ENCODE peak calls at places on chromosomes 12 and 14, in nine cellular contexts. T, U, V, C, K, Q, W, F and G are unnamed samples.

GRCh38 chr12:70059373-70059772 is 183.9 kb upstream of the CNOT2 start:
- DNase-seq in T (no peak), U (no peak), V (no peak), C (no peak), K (no peak), Q (no peak), W (no peak), F (no peak), G (no peak)

GRCh38 chr12:125263385-125263784 is 198.2 kb downstream of the AACS start:
- DNase-seq in T (peak), U (no peak), V (no peak), C (no peak), K (no peak), Q (no peak), W (no peak), F (no peak), G (no peak)

GRCh38 chr14:54174437-54174836 is 217.8 kb upstream of the BMP4 start:
- DNase-seq in T (no peak), U (no peak), V (no peak), C (no peak), K (no peak), Q (no peak), W (no peak), F (no peak), G (no peak)

GRCh38 chr12:23631991-23632390 is 317.5 kb downstream of the SOX5 start:
- DNase-seq in T (no peak), U (no peak), V (no peak), C (peak), K (peak), Q (no peak), W (no peak), F (no peak), G (no peak)

GRCh38 chr14:22407033-22407432 is 182.0 kb downstream of the DAD1 start:
- DNase-seq in T (no peak), U (no peak), V (no peak), C (no peak), K (no peak), Q (no peak), W (no peak), F (no peak), G (no peak)

GRCh38 chr12:124466200-124467128 is 100.9 kb downstream of the NCOR2 start:
- DNase-seq in T (no peak), U (no peak), V (peak), C (peak), K (no peak), Q (no peak), W (no peak), F (peak), G (no peak)

GRCh38 chr14:104436047-104436531 is 143.5 kb upstream of the C14orf180 start:
- DNase-seq in T (no peak), U (peak), V (no peak), C (no peak), K (no peak), Q (no peak), W (peak), F (peak), G (no peak)

GRCh38 chr14:52051861-52052260 is 17.0 kb downstream of the NID2 start:
- DNase-seq in T (no peak), U (no peak), V (no peak), C (peak), K (no peak), Q (no peak), W (no peak), F (no peak), G (no peak)

GRCh38 chr14:101072070-101072469 is 168.5 kb upstream of the RTL1 start:
- DNase-seq in T (no peak), U (no peak), V (no peak), C (no peak), K (no peak), Q (peak), W (no peak), F (no peak), G (no peak)

GRCh38 chr12:108562348-108563134 is at the start of gene ISCU:
- DNase-seq in T (peak), U (peak), V (peak), C (peak), K (peak), Q (peak), W (peak), F (peak), G (peak)

GRCh38 chr12:3727877-3728632 is 24.9 kb downstream of the CRACR2A start:
- DNase-seq in T (no peak), U (no peak), V (no peak), C (peak), K (no peak), Q (no peak), W (no peak), F (no peak), G (no peak)

GRCh38 chr14:74949859-74950572 is 5.4 kb downstream of the PGF start:
- DNase-seq in T (no peak), U (no peak), V (no peak), C (no peak), K (no peak), Q (no peak), W (no peak), F (no peak), G (no peak)

GRCh38 chr14:66974397-66975025 is 214.7 kb upstream of the GARIN2 start:
- DNase-seq in T (no peak), U (no peak), V (no peak), C (peak), K (peak), Q (no peak), W (no peak), F (no peak), G (no peak)

GRCh38 chr12:52175411-52176350 is 16.1 kb downstream of the KRT80 start:
- DNase-seq in T (peak), U (no peak), V (no peak), C (no peak), K (peak), Q (no peak), W (peak), F (no peak), G (no peak)

GRCh38 chr12:84698576-84699333 is 213.8 kb downstream of the SLC6A15 start:
- DNase-seq in T (no peak), U (no peak), V (no peak), C (no peak), K (no peak), Q (no peak), W (no peak), F (peak), G (no peak)

GRCh38 chr14:66038214-66038977 is 447.8 kb upstream of the CCDC196 start:
- DNase-seq in T (no peak), U (no peak), V (no peak), C (peak), K (peak), Q (no peak), W (no peak), F (no peak), G (no peak)

GRCh38 chr12:68451261-68452091 is 119.3 kb upstream of the MDM1 start:
- DNase-seq in T (no peak), U (peak), V (no peak), C (peak), K (peak), Q (no peak), W (no peak), F (no peak), G (no peak)

GRCh38 chr12:32261638-32262037 is 137.7 kb upstream of the FGD4 start:
- DNase-seq in T (no peak), U (no peak), V (no peak), C (no peak), K (no peak), Q (no peak), W (no peak), F (no peak), G (no peak)
- TF ChIP-seq CTCF in T (no peak), U (no peak), V (no peak), C (peak), K (peak), Q (peak), W (no peak), F (no peak), G (peak)

GRCh38 chr12:63770375-63770774 is 9.3 kb upstream of the RXYLT1 start:
- DNase-seq in T (no peak), U (no peak), V (no peak), C (no peak), K (no peak), Q (no peak), W (no peak), F (no peak), G (no peak)

GRCh38 chr12:63764481-63764880 is 15.2 kb upstream of the RXYLT1 start:
- DNase-seq in T (peak), U (no peak), V (no peak), C (no peak), K (no peak), Q (no peak), W (no peak), F (no peak), G (no peak)

DNA sequence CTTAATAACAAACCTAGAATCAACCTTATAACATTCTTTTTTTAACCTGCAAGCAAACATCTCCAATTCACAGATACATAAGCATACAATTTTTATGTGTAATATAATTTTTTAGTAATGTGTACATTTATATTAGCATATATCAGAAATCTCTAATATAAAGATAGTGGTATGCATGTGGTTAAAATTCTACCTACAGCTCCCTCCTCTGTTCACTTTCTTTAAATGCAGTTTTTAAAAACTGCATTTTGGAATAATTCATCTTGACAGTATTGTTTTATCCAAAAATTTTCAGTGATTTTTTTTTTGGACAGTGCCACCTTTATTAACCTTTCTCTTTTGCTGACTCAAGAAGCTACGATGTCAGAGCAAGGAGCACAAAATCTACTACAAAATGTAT is 13.2 kb upstream of the RXYLT1 start:
- DNase-seq in T (no peak), U (no peak), V (no peak), C (no peak), K (no peak), Q (no peak), W (no peak), F (no peak), G (no peak)
- TF ChIP-seq CTCF in T (no peak), U (no peak), V (no peak), C (peak), K (peak), Q (no peak), W (peak), F (no peak), G (peak)

GRCh38 chr12:447132-447531 is 12.6 kb upstream of the B4GALNT3 start:
- DNase-seq in T (no peak), U (no peak), V (no peak), C (no peak), K (no peak), Q (no peak), W (no peak), F (no peak), G (no peak)
- TF ChIP-seq CTCF in T (no peak), U (no peak), V (no peak), C (no peak), K (no peak), Q (no peak), W (no peak), F (no peak), G (no peak)

DNA sequence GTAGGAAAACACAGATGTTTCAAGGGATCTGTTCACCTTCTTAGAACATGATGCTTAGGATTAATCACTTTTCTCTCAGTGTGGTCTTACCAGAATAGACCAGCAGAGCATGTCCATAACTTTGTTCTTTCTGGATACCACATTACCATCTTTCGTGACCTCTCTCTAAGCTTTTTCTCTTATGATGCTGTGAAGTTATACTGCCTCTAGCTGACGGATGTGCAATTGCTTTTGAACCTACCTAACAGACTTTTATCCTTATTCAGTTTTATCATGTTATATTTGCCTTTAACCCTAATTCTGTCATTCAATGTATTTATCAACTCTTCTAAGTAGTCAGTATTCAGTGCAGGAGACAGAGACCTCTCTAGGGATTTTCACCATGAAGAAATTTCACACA is 246.7 kb downstream of the DACT1 start:
- DNase-seq in T (no peak), U (no peak), V (no peak), C (no peak), K (no peak), Q (no peak), W (no peak), F (no peak), G (no peak)
- TF ChIP-seq CTCF in T (no peak), U (no peak), V (no peak), C (peak), K (peak), Q (peak), W (peak), F (no peak), G (peak)

DNA sequence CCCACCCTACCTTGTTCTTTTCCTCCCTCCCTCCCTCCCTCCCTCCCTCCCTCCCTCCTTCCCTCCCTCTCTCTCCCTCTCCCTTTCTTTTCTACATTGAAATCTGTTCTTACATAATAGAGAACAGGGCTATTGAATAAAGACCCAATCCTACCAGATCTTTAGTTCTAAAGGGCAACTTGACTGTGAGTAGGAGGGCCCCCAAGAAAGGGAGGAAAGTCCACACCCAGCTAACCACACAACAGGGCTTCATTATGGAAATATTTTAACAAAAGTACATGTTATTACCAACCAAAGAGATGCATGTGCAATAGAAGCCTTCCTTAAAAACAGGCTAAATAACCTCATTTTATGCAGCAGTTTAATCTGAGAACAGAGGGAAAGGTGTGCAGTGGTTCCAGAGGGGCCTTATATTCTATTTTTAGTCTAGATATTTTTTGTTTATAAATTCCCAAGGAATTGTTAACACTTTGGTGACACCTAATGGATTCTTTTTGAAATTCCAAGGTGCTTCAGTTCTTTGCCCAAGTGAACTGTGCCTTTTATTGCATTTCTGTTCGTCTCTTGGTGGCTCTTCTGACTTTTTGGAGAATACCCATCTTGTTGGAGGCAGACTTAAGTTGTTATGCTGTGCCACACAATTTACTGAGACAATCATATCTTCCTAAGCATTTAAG is 63.0 kb downstream of the GNS start:
- DNase-seq in T (no peak), U (no peak), V (no peak), C (peak), K (no peak), Q (no peak), W (no peak), F (no peak), G (no peak)
- TF ChIP-seq CTCF in T (peak), U (peak), V (no peak), C (peak), K (peak), Q (peak), W (peak), F (no peak), G (peak)

DNA sequence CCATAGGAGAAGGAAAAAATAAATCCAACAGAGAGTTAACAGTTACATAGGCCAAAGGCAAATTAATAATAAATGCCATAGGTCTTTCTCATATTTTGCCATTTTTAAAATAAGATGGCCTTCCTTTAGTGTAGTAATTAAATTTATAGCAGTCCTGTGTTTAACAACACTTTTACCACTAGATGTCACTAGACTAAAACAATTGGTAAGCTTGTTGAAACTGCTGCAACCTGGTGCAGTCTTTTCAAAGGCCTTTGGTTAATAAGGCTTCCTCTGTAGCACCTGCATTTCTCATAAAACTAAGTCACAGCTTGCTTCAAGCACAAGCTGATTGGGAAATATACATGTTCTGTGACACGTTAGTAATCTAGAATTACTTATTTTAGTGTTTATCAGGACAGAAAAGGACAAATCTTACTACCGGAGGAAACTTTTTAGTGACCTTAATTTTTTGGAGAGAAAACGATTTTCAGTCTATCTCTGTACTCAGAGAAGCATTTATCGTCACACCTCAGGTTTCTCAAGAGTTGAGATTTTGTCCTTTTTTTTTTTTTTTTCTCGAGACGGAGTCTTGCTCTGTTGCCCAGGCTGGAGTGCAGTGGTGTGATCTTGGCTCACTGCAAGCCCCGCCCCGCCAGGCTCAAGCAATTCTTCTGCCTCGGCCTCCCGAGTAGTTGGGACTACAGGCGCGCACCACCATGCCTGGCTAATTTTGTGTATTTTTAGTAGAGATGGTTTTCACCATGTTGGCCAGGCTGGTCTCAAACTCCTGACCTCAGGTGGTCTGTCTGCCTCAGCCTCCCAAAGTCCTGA is 20.0 kb downstream of the BORCS5 start:
- DNase-seq in T (peak), U (peak), V (no peak), C (peak), K (no peak), Q (no peak), W (no peak), F (no peak), G (no peak)
- TF ChIP-seq CTCF in T (peak), U (peak), V (peak), C (peak), K (peak), Q (peak), W (peak), F (peak), G (peak)

GRCh38 chr14:41925409-41925808 is 318.7 kb downstream of the LRFN5 start:
- DNase-seq in T (no peak), U (no peak), V (no peak), C (peak), K (no peak), Q (no peak), W (no peak), F (no peak), G (no peak)
- TF ChIP-seq CTCF in T (peak), U (no peak), V (no peak), C (peak), K (peak), Q (peak), W (no peak), F (no peak), G (peak)

GRCh38 chr12:59166457-59166856 is 246.2 kb upstream of the LRIG3 start:
- DNase-seq in T (no peak), U (no peak), V (no peak), C (no peak), K (no peak), Q (no peak), W (no peak), F (no peak), G (no peak)

GRCh38 chr12:59164226-59164625 is 243.9 kb upstream of the LRIG3 start:
- DNase-seq in T (no peak), U (no peak), V (no peak), C (no peak), K (no peak), Q (no peak), W (no peak), F (no peak), G (no peak)

GRCh38 chr12:59164991-59165718 is 244.9 kb upstream of the LRIG3 start:
- DNase-seq in T (no peak), U (no peak), V (no peak), C (peak), K (no peak), Q (no peak), W (no peak), F (no peak), G (no peak)
- TF ChIP-seq CTCF in T (peak), U (no peak), V (peak), C (peak), K (peak), Q (peak), W (peak), F (no peak), G (peak)

GRCh38 chr14:58849609-58850008 is 211.8 kb downstream of the DACT1 start:
- DNase-seq in T (no peak), U (no peak), V (no peak), C (no peak), K (no peak), Q (no peak), W (no peak), F (no peak), G (no peak)
- TF ChIP-seq CTCF in T (no peak), U (no peak), V (no peak), C (no peak), K (no peak), Q (no peak), W (no peak), F (no peak), G (no peak)

GRCh38 chr12:31715283-31715825 is 13.5 kb downstream of the AMN1 start:
- DNase-seq in T (no peak), U (no peak), V (no peak), C (peak), K (no peak), Q (no peak), W (no peak), F (no peak), G (no peak)
- TF ChIP-seq CTCF in T (no peak), U (no peak), V (no peak), C (no peak), K (no peak), Q (no peak), W (no peak), F (no peak), G (no peak)